ENCODE peak calls at places on chromosomes 7 and 10, in seven cellular contexts. U, J, G, H, X, R and K are unnamed samples.

GRCh38 chr10:101066146-101066889 is 4.5 kb downstream of the KAZALD1 start:
- DNase-seq in U (peak), G (peak), H (peak), R (peak), J (peak), X (no peak), K (peak)

GRCh38 chr10:14128519-14128918 is 202.2 kb downstream of the FRMD4A start:
- DNase-seq in R (no peak), X (no peak), J (no peak), H (no peak), G (no peak), U (no peak), K (no peak)

GRCh38 chr10:130193493-130194193 is 57.5 kb downstream of the GLRX3 start:
- DNase-seq in H (no peak), X (no peak), G (no peak), J (no peak), U (no peak), R (no peak), K (no peak)

GRCh38 chr7:110922906-110923305 is 168.0 kb upstream of the LRRN3 start:
- DNase-seq in U (no peak), X (no peak), H (no peak), J (no peak), R (no peak), G (no peak), K (no peak)

GRCh38 chr10:60186315-60187071 is 203.2 kb downstream of the ANK3 start:
- DNase-seq in H (no peak), G (no peak), U (no peak), X (no peak), R (no peak), J (no peak), K (no peak)

GRCh38 chr10:4266387-4267083 is 481.5 kb upstream of the KLF6 start:
- DNase-seq in J (no peak), X (no peak), R (no peak), U (no peak), G (no peak), H (no peak), K (no peak)

GRCh38 chr7:8387551-8388256 is 45.7 kb upstream of the NXPH1 start:
- DNase-seq in R (no peak), X (no peak), G (no peak), J (no peak), U (no peak), H (peak), K (no peak)

GRCh38 chr7:2030475-2031456 is 202.0 kb downstream of the MAD1L1 start:
- DNase-seq in R (no peak), U (peak), H (no peak), G (no peak), J (no peak), X (peak), K (peak)

GRCh38 chr7:79741684-79742083 is 288.2 kb upstream of the MAGI2 start:
- DNase-seq in G (no peak), H (no peak), U (no peak), J (no peak), X (no peak), R (no peak), K (no peak)

GRCh38 chr10:91953600-91954140 is 30.1 kb downstream of the BTAF1 start:
- DNase-seq in U (no peak), X (no peak), R (no peak), J (no peak), H (no peak), G (no peak), K (no peak)

GRCh38 chr7:2025188-2025587 is 207.6 kb downstream of the MAD1L1 start:
- DNase-seq in X (no peak), J (no peak), H (no peak), G (no peak), U (no peak), R (no peak), K (no peak)

GRCh38 chr7:100153713-100154519 is 4.6 kb downstream of the TRAPPC14 start:
- DNase-seq in R (peak), H (no peak), X (no peak), J (no peak), G (peak), U (no peak), K (no peak)

GRCh38 chr10:21261705-21262285 is 263.7 kb downstream of the SKIDA1 start:
- DNase-seq in G (no peak), U (peak), H (no peak), X (no peak), J (no peak), R (no peak), K (no peak)

GRCh38 chr7:91263359-91264082 is 712 bp upstream of the FZD1 start:
- DNase-seq in G (peak), X (no peak), U (peak), R (peak), J (peak), H (peak), K (no peak)

GRCh38 chr7:136528329-136528728 is 340.1 kb upstream of the CHRM2 start:
- DNase-seq in U (no peak), R (no peak), X (no peak), J (no peak), G (no peak), H (no peak), K (no peak)

GRCh38 chr10:77456414-77456813 is 181.2 kb downstream of the KCNMA1 start:
- DNase-seq in J (no peak), H (peak), X (no peak), U (no peak), G (peak), R (peak), K (no peak)

GRCh38 chr7:24913791-24914464 is 66.0 kb downstream of the OSBPL3 start:
- DNase-seq in H (no peak), R (no peak), J (no peak), X (no peak), G (no peak), U (no peak), K (no peak)

GRCh38 chr7:157238087-157238486 is 98.7 kb upstream of the DNAJB6 start:
- DNase-seq in R (peak), U (no peak), X (no peak), G (no peak), H (peak), J (no peak), K (no peak)

GRCh38 chr7:145036592-145037386 is 200.9 kb upstream of the TPK1 start:
- DNase-seq in G (no peak), U (no peak), R (peak), J (peak), H (peak), X (no peak), K (peak)

GRCh38 chr10:28532223-28532508 is 752 bp upstream of the WAC start:
- DNase-seq in H (no peak), U (no peak), G (no peak), J (no peak), R (peak), X (no peak), K (no peak)

GRCh38 chr10:33333260-33334169 is 952 bp downstream of the NRP1 start:
- DNase-seq in G (peak), H (no peak), J (no peak), R (peak), U (no peak), X (no peak), K (peak)

DNA sequence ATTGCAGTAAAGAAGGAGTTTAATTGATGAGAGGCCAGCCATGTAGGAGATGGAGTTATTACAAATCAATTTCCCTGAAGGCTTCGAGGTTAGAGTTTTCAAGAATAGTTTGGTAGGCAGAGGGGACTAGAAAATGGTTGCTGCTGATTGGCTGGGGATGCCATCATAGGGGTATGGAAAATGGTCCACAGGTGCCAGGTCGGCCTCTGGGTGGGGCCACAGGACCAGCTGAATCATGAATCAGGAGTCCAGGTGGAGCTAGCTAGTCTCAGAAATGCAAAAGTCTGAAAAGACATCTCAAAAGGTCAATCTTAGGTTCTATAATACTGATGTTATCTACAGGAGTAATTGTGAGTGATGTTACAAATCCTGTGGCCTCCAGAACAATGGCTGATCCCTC is 714.0 kb upstream of the GHITM start:
- DNase-seq in U (no peak), R (no peak), X (no peak), G (no peak), H (peak), J (no peak), K (no peak)
- H3K27ac ChIP-seq in U (no peak), R (no peak), X (no peak), G (no peak), H (no peak), J (no peak), K (no peak)

GRCh38 chr7:95517870-95518269 is 32.1 kb downstream of the ASB4 start:
- DNase-seq in J (no peak), U (no peak), X (no peak), R (no peak), H (no peak), G (no peak), K (no peak)
- H3K4me3 ChIP-seq in J (no peak), U (no peak), X (no peak), R (no peak), H (no peak), G (no peak), K (no peak)

DNA sequence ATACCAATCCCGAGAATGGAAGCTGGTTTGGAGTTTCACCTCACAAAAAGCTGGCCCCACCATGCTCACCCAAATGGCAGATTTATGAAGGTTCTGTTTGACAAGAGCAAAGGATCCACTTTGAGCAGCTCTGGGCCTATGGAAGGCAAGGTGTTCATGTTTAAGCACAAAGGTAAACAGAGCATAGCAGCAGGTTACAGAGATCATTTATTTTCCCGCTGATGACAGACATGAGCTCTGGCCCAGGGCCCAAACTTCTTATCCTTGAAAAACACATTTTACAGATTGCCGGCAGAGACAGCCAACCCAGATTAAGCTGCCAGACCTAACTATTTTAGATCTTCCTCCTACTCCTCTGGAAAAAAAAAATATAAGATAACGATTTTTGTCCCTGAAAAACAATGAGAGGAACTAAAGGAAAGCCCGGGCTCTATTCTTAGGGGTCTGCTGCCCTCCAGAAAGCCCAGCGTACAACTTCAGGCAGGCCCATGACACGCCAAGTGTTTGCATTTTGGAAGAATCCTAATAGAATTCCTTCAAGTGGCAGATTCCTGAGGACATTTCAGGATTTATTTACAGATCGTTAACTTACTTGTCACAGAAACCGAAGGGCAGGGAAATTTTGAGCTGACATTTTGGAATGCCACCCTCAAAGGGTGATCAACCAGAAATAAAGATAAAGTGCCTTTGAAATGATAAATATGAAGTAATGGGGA is 40.0 kb downstream of the SYPL1 start:
- DNase-seq in R (peak), U (no peak), G (peak), X (no peak), H (no peak), J (no peak), K (no peak)
- H3K27ac ChIP-seq in R (peak), U (peak), G (peak), X (peak), H (peak), J (peak), K (peak)

GRCh38 chr7:105719919-105720318 is 138.6 kb upstream of the EFCAB10 start:
- DNase-seq in X (no peak), G (no peak), J (no peak), R (no peak), H (no peak), U (no peak), K (no peak)

GRCh38 chr7:105723582-105723981 is 142.3 kb upstream of the EFCAB10 start:
- DNase-seq in H (peak), X (no peak), G (no peak), J (no peak), R (no peak), U (no peak), K (no peak)

GRCh38 chr7:105719395-105719794 is 138.1 kb upstream of the EFCAB10 start:
- DNase-seq in G (no peak), H (no peak), J (no peak), R (no peak), U (no peak), X (no peak), K (no peak)

GRCh38 chr7:105724688-105725087 is 143.4 kb upstream of the EFCAB10 start:
- DNase-seq in X (no peak), H (no peak), J (no peak), G (no peak), U (no peak), R (no peak), K (no peak)

GRCh38 chr7:105721571-105722104 is 140.3 kb upstream of the EFCAB10 start:
- DNase-seq in X (no peak), G (no peak), J (no peak), H (no peak), R (no peak), U (no peak), K (no peak)
- H3K4me3 ChIP-seq in X (no peak), G (no peak), J (no peak), H (no peak), R (no peak), U (no peak), K (no peak)

DNA sequence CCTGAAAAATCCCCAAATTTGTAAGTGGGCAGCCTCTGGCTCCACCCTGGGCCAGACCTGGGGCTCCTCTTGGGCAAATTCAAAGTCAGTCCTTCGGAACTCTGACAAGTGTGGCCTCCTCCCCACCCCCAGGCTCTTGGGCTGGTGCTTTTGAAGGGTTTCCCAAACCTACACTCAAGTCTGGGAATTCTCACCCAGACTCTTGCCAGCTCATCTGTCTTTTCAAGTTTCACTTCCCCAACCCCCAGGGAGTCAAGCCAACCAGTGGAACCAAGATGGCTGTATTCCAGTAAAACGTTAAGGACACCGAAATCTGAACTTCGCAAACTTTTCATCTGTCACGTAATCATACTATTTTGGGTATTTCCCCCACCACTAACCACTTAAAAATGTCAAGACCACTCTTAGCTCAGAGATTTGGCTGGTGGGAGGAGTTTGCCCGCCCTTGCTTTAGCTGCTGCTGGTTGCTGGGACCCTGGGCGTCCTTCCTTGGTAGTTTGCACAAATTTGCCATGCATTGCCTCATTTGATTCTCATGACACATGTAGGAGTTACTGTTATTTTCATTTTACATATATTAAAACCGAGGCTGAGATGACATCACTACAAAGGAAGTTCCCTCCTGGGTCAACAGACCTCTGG is 1.7 kb upstream of the MYO1G start:
- DNase-seq in R (no peak), J (no peak), G (no peak), U (peak), X (peak), H (no peak), K (peak)
- H3K27ac ChIP-seq in R (peak), J (peak), G (peak), U (peak), X (peak), H (no peak), K (peak)

GRCh38 chr7:105637755-105638154 is 56.5 kb upstream of the EFCAB10 start:
- DNase-seq in H (no peak), X (no peak), U (no peak), R (no peak), J (no peak), G (no peak), K (no peak)

GRCh38 chr7:105636982-105637381 is 55.7 kb upstream of the EFCAB10 start:
- DNase-seq in X (no peak), J (no peak), G (no peak), R (no peak), H (no peak), U (no peak), K (no peak)

GRCh38 chr7:105639677-105640493 is 58.6 kb upstream of the EFCAB10 start:
- DNase-seq in R (no peak), H (peak), G (no peak), X (no peak), J (no peak), U (no peak), K (no peak)

GRCh38 chr7:105638324-105638723 is 57.0 kb upstream of the EFCAB10 start:
- DNase-seq in J (no peak), U (no peak), R (no peak), G (no peak), H (no peak), X (no peak), K (no peak)

GRCh38 chr7:105638942-105639495 is 57.7 kb upstream of the EFCAB10 start:
- DNase-seq in U (no peak), X (no peak), R (peak), H (no peak), J (no peak), G (peak), K (no peak)
- H3K4me3 ChIP-seq in U (no peak), X (no peak), R (peak), H (no peak), J (no peak), G (no peak), K (no peak)

GRCh38 chr7:151012031-151012692 is 12.1 kb downstream of the ATG9B start:
- DNase-seq in R (peak), X (no peak), H (no peak), J (no peak), U (no peak), G (peak), K (no peak)

GRCh38 chr7:151013356-151013727 is 11.0 kb downstream of the ATG9B start:
- DNase-seq in X (no peak), G (no peak), J (no peak), R (peak), U (no peak), H (no peak), K (no peak)

GRCh38 chr7:151011097-151011409 is 13.2 kb downstream of the ATG9B start:
- DNase-seq in G (no peak), J (no peak), H (no peak), U (no peak), X (no peak), R (no peak), K (no peak)

GRCh38 chr7:151013728-151014497 is 10.4 kb downstream of the ATG9B start:
- DNase-seq in G (peak), R (peak), J (peak), X (peak), H (no peak), U (peak), K (peak)

DNA sequence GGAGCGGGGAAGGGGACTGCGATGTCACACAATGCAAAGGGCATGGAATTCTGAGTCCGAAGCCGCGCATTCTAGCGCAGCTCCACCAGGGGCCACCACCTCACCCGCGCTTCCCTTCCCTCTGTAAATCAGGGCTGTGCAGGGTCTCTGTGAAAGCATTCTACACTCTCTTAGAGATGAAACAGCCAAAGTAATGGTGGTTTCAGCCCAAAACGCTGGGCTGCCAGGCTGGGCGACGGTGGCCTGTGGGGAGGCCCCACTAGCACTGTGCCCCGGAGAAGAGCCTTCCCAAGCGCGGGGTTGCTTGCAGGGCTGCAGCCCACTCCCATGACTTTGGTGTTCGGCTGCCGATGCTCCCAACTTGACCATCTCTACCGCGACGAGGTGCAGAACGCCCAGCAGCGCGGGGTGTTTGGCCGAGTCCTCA is 11.4 kb downstream of the ATG9B start:
- DNase-seq in J (no peak), X (no peak), H (peak), U (no peak), G (no peak), R (no peak), K (no peak)
- H3K27ac ChIP-seq in J (no peak), X (peak), H (peak), U (peak), G (peak), R (peak), K (peak)